ENCODE peak calls at places on chromosomes 2 and 18, in seven cellular contexts. I is IMR-90, T is foreskin keratinocyte, V is glutamatergic neuron, C is brain microvascular endothelial cell, O is endothelial cell of umbilical vein, X is PC-3. E is an unnamed sample.
A peak's percentile ranks its signal among the peaks of the same experiment; 100 is the strongest.

GRCh38 chr18:35507192-35507591 is 9.4 kb upstream of the INO80C start:
- DNase-seq in V (no peak), X (no peak), T (no peak), I (no peak), C (no peak), O (no peak), E (no peak)

GRCh38 chr2:9008951-9009664 is 5.6 kb upstream of the MBOAT2 start:
- DNase-seq in C (no peak), V (no peak), X (peak; percentile 26), I (no peak), O (no peak), T (no peak), E (no peak)

GRCh38 chr18:6624729-6625308 is 104.7 kb upstream of the ARHGAP28 start:
- DNase-seq in X (no peak), T (peak; percentile 72), V (no peak), C (peak; percentile 66), O (peak; percentile 81), I (peak; percentile 71), E (peak; percentile 21)

GRCh38 chr18:48408727-48409590 is at the start of gene ZBTB7C:
- DNase-seq in T (no peak), O (peak; percentile 3), X (no peak), I (no peak), C (no peak), V (peak; percentile 74), E (no peak)

GRCh38 chr18:5051207-5051606 is 145.8 kb downstream of the AKAIN1 start:
- DNase-seq in V (no peak), I (no peak), T (no peak), O (no peak), C (no peak), X (no peak), E (no peak)

GRCh38 chr18:76363451-76364120 is 131.5 kb downstream of the ZNF516 start:
- DNase-seq in O (peak; percentile 5), X (no peak), T (no peak), I (peak; percentile 87), V (no peak), C (peak; percentile 29), E (no peak)

GRCh38 chr2:120312076-120312475 is 33.9 kb upstream of the INHBB start:
- DNase-seq in T (no peak), C (no peak), O (no peak), X (no peak), I (no peak), V (no peak), E (no peak)

GRCh38 chr2:235626658-235627057 is 132.8 kb downstream of the AGAP1 start:
- DNase-seq in T (no peak), X (no peak), C (no peak), I (no peak), O (no peak), V (no peak), E (no peak)

GRCh38 chr2:180359522-180360282 is 352.6 kb upstream of the CWC22 start:
- DNase-seq in X (peak; percentile 59), C (no peak), I (no peak), V (no peak), T (peak; percentile 70), O (no peak), E (peak; percentile 93)

DNA sequence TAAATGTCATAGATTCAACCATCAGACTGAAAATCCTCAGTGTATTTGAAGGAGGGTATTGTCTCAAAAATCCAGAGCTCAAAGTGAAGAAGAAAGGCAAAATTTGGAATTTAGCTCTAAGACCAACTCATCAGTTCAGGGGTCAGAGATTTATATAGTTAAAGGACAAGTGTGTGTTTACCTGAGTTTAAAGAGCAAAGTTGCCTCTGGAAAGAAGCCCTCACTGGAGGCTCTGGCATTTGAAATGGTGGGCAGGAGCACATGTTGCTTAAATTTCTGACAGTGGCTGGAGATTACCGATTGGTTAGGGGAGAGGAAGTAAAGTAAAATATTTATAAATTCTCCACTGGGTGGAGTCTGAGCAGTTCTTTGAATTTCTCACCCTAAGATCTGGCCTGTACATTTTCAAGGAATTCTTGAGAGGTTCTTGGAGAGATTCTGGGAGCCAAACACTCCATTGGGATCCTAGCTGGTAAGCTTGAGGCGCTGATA is at the start of gene KYNU:
- DNase-seq in V (no peak), I (peak; percentile 33), C (no peak), T (peak; percentile 25), O (no peak), X (peak; percentile 30), E (peak; percentile 87)
- TF ChIP-seq CTCF in V (no peak), I (no peak), C (peak; percentile 16), T (peak; percentile 49), O (no peak), X (peak; percentile 48), E (peak; percentile 24)

GRCh38 chr2:25041307-25041927 is 459 bp upstream of the EFR3B start:
- DNase-seq in I (peak; percentile 32), T (peak; percentile 22), O (peak; percentile 22), V (peak; percentile 67), X (peak; percentile 79), C (peak; percentile 37), E (peak; percentile 23)
- TF ChIP-seq CTCF in I (peak; percentile 30), T (peak; percentile 42), O (no peak), V (peak; percentile 52), X (peak; percentile 53), C (peak; percentile 55), E (peak; percentile 12)

GRCh38 chr18:33022370-33022769 is 249.5 kb upstream of the KLHL14 start:
- DNase-seq in O (no peak), C (no peak), T (no peak), V (no peak), I (no peak), X (no peak), E (no peak)
- TF ChIP-seq CTCF in O (no peak), C (no peak), T (no peak), V (peak; percentile 49), I (no peak), X (peak; percentile 11), E (no peak)

GRCh38 chr2:45652090-45653050 is 895 bp downstream of the PRKCE start:
- DNase-seq in X (peak; percentile 36), I (peak; percentile 57), O (peak; percentile 64), C (peak; percentile 35), T (peak; percentile 11), V (peak; percentile 39), E (peak; percentile 28)

GRCh38 chr2:45651415-45652089 is at the start of gene PRKCE:
- DNase-seq in O (peak; percentile 50), C (peak; percentile 17), I (no peak), T (peak; percentile 51), V (peak; percentile 68), X (peak; percentile 47), E (peak; percentile 41)

GRCh38 chr2:45649457-45649854 is 2.0 kb upstream of the PRKCE start:
- DNase-seq in V (no peak), O (peak; percentile 50), X (peak; percentile 46), C (no peak), T (no peak), I (peak; percentile 13), E (no peak)

GRCh38 chr2:45649855-45650806 is 1.3 kb upstream of the PRKCE start:
- DNase-seq in I (peak; percentile 33), C (peak; percentile 16), O (peak; percentile 68), V (peak; percentile 63), X (peak; percentile 58), T (peak; percentile 56), E (peak; percentile 73)

DNA sequence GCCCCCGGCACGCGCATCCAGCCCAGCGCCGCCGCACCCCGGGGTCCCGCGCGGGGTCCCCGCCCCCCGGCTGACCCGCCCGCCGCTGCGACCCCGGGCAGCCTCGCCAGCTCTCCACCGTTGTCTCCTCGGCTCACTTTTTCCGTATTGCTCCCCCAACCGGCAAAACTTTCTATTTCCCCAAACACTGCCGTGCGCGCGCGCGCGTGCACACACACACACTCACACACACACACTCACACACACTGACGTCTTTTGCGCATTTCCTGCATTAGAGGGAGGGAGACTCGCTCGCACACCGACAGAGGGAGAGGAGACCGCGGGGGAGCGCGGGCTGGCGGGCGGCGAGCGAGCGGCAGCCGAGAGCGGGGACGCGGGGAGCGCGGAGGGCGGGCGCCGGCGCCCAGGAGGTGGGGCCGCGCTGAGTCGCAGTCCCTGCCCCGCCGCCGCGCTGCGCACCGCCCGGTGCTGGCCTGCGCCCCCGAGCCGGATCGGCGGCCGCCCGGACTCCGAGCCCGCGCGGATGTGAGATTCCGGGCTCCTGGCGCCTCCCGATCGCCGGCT is 542 bp upstream of the PRKCE start:
- DNase-seq in C (peak; percentile 95), O (peak; percentile 96), X (peak; percentile 95), I (peak; percentile 98), V (peak; percentile 77), T (peak; percentile 91), E (peak; percentile 95)
- TF ChIP-seq CTCF in C (peak; percentile 56), O (peak; percentile 35), X (peak; percentile 54), I (peak; percentile 58), V (no peak), T (peak; percentile 71), E (peak; percentile 8)